ENCODE peak calls at places on chromosomes 11 and 22, in five cellular contexts. One of them, this sample, is unnamed.

GRCh38 chr11:130582994-130583393 is 134.5 kb downstream of the ADAMTS15 start:
- DNase-seq in H9: no peak
- DNase-seq in neuronal stem cell: no peak
- DNase-seq in mesenchymal stem cell: no peak
- DNase-seq in H1: no peak
- DNase-seq in this sample: no peak

GRCh38 chr11:32053151-32053550 is 37.7 kb upstream of the RCN1 start:
- DNase-seq in neuronal stem cell: no peak
- DNase-seq in H1: no peak
- DNase-seq in mesenchymal stem cell: no peak
- DNase-seq in H9: no peak
- DNase-seq in this sample: no peak

GRCh38 chr11:47274495-47275235 is 4.7 kb downstream of the MADD start:
- DNase-seq in H9: no peak
- DNase-seq in mesenchymal stem cell: no peak
- DNase-seq in H1: no peak
- DNase-seq in neuronal stem cell: no peak
- DNase-seq in this sample: no peak

GRCh38 chr11:132234878-132235277 is 864.5 kb downstream of the NTM start:
- DNase-seq in neuronal stem cell: no peak
- DNase-seq in mesenchymal stem cell: peak
- DNase-seq in H1: no peak
- DNase-seq in H9: no peak
- DNase-seq in this sample: no peak

GRCh38 chr11:125451400-125452124 is 44.5 kb downstream of the FEZ1 start:
- DNase-seq in H9: peak
- DNase-seq in H1: no peak
- DNase-seq in mesenchymal stem cell: peak
- DNase-seq in neuronal stem cell: peak
- DNase-seq in this sample: no peak

GRCh38 chr11:27700351-27701261 is at the start of gene BDNF:
- DNase-seq in H9: peak
- DNase-seq in neuronal stem cell: peak
- DNase-seq in mesenchymal stem cell: peak
- DNase-seq in H1: no peak
- DNase-seq in this sample: no peak

GRCh38 chr11:123483058-123483457 is 53.0 kb downstream of the GRAMD1B start:
- DNase-seq in mesenchymal stem cell: no peak
- DNase-seq in H1: no peak
- DNase-seq in neuronal stem cell: no peak
- DNase-seq in H9: no peak
- DNase-seq in this sample: peak

GRCh38 chr11:123218451-123218850 is 23.4 kb upstream of the CLMP start:
- DNase-seq in mesenchymal stem cell: no peak
- DNase-seq in H1: no peak
- DNase-seq in H9: no peak
- DNase-seq in neuronal stem cell: no peak
- DNase-seq in this sample: peak

GRCh38 chr22:44684506-44685383 is 17.3 kb upstream of the PRR5 start:
- DNase-seq in mesenchymal stem cell: peak
- DNase-seq in neuronal stem cell: peak
- DNase-seq in H9: peak
- DNase-seq in H1: peak
- DNase-seq in this sample: peak

GRCh38 chr11:64661146-64661545 is 61.9 kb downstream of the NRXN2 start:
- DNase-seq in H1: no peak
- DNase-seq in H9: no peak
- DNase-seq in neuronal stem cell: no peak
- DNase-seq in mesenchymal stem cell: peak
- DNase-seq in this sample: peak

GRCh38 chr22:21690401-21690801 is 24.6 kb downstream of the PPIL2 start:
- DNase-seq in H1: no peak
- DNase-seq in neuronal stem cell: no peak
- DNase-seq in mesenchymal stem cell: no peak
- DNase-seq in H9: no peak
- DNase-seq in this sample: no peak

GRCh38 chr11:119795231-119795630 is 66.2 kb upstream of the NECTIN1 start:
- DNase-seq in neuronal stem cell: no peak
- DNase-seq in mesenchymal stem cell: no peak
- DNase-seq in H9: no peak
- DNase-seq in H1: no peak
- DNase-seq in this sample: no peak

GRCh38 chr11:99423435-99423983 is 402.8 kb downstream of the CNTN5 start:
- DNase-seq in neuronal stem cell: no peak
- DNase-seq in mesenchymal stem cell: no peak
- DNase-seq in H1: no peak
- DNase-seq in H9: peak
- DNase-seq in this sample: no peak

GRCh38 chr11:80637011-80637410 is 1196.2 kb upstream of the TENM4 start:
- DNase-seq in mesenchymal stem cell: no peak
- DNase-seq in H9: no peak
- DNase-seq in neuronal stem cell: no peak
- DNase-seq in H1: no peak
- DNase-seq in this sample: no peak

GRCh38 chr11:124783002-124783401 is 17.2 kb downstream of the MSANTD2 start:
- DNase-seq in mesenchymal stem cell: no peak
- DNase-seq in H9: no peak
- DNase-seq in neuronal stem cell: no peak
- DNase-seq in H1: no peak
- DNase-seq in this sample: no peak

GRCh38 chr11:65446446-65447277 is 24.1 kb downstream of the NEAT1 start:
- DNase-seq in H1: no peak
- DNase-seq in mesenchymal stem cell: no peak
- DNase-seq in neuronal stem cell: no peak
- DNase-seq in H9: no peak
- DNase-seq in this sample: peak

GRCh38 chr11:17743026-17743807 is 8.6 kb downstream of the KCNC1 start:
- DNase-seq in H9: no peak
- DNase-seq in mesenchymal stem cell: no peak
- DNase-seq in H1: no peak
- DNase-seq in neuronal stem cell: no peak
- DNase-seq in this sample: no peak

DNA sequence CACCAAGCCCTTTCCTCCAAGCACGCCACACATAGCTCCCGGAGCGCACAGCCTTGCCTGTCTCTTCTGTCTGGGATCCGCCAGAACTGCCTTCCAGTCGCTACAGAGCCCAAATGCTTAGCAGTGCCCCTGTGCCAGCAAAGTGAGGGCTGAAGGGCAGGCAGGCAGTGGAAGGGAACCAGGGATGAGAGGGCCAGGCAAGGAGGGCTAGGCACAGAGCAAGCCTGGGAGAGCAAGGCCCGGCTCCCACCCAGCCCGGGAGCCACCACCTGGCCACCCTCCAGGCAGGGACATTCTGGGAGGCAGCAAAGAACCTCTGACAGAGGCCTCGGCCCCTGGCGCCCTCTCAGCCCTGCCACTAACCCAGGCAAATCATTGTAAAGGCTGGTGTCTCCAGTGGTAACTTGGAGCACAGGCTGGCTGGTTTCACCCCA is 32.5 kb downstream of the PPP2R1B start:
- DNase-seq in H9: no peak
- DNase-seq in neuronal stem cell: no peak
- DNase-seq in H1: no peak
- DNase-seq in mesenchymal stem cell: no peak
- DNase-seq in this sample: no peak
- H2BK12ac ChIP-seq in H9: no peak
- H2BK12ac ChIP-seq in neuronal stem cell: no peak
- H2BK12ac ChIP-seq in H1: peak
- H2BK12ac ChIP-seq in mesenchymal stem cell: peak
- H2BK12ac ChIP-seq in this sample: peak

GRCh38 chr11:85710912-85711311 is 24.9 kb upstream of the CCDC89 start:
- DNase-seq in H1: no peak
- DNase-seq in neuronal stem cell: no peak
- DNase-seq in H9: no peak
- DNase-seq in mesenchymal stem cell: no peak
- DNase-seq in this sample: no peak
- H3K14ac ChIP-seq in H1: no peak
- H3K14ac ChIP-seq in neuronal stem cell: no peak
- H3K14ac ChIP-seq in H9: no peak
- H3K14ac ChIP-seq in mesenchymal stem cell: no peak
- H3K14ac ChIP-seq in this sample: no peak

DNA sequence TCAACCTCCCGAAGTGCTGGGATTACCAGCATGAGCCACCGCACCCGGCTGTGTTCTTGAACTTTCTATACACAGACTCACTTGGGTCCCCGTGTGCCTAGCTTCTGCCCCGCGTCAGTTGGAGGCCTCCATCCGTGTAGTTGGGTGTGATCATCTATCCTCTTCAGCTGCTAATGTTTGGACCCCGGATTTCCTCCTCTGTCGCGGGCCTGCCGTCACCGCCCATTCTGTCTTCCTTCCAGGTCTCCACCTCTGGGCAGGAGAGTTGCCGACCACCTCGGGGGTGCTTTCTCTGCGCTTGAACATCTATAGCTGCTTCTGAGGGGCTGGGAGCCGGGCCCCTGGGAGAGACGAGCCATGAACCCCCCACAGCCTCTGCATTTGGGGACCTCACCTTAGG is 5.5 kb downstream of the CDC42EP1 start:
- DNase-seq in mesenchymal stem cell: no peak
- DNase-seq in neuronal stem cell: no peak
- DNase-seq in H9: no peak
- DNase-seq in H1: no peak
- DNase-seq in this sample: no peak
- H3K27ac ChIP-seq in mesenchymal stem cell: no peak
- H3K27ac ChIP-seq in neuronal stem cell: no peak
- H3K27ac ChIP-seq in H9: no peak
- H3K27ac ChIP-seq in H1: no peak
- H3K27ac ChIP-seq in this sample: no peak

GRCh38 chr11:126839496-126839895 is 161.1 kb downstream of the KIRREL3 start:
- DNase-seq in H1: no peak
- DNase-seq in neuronal stem cell: no peak
- DNase-seq in mesenchymal stem cell: no peak
- DNase-seq in H9: no peak
- DNase-seq in this sample: no peak
- H2BK12ac ChIP-seq in H1: no peak
- H2BK12ac ChIP-seq in neuronal stem cell: no peak
- H2BK12ac ChIP-seq in mesenchymal stem cell: no peak
- H2BK12ac ChIP-seq in H9: no peak
- H2BK12ac ChIP-seq in this sample: no peak

GRCh38 chr11:133718238-133718637 is 127.1 kb downstream of the SPATA19 start:
- DNase-seq in H9: no peak
- DNase-seq in mesenchymal stem cell: no peak
- DNase-seq in neuronal stem cell: no peak
- DNase-seq in H1: no peak
- DNase-seq in this sample: peak

GRCh38 chr11:133714471-133715375 is 130.6 kb downstream of the SPATA19 start:
- DNase-seq in H9: no peak
- DNase-seq in mesenchymal stem cell: no peak
- DNase-seq in H1: no peak
- DNase-seq in neuronal stem cell: no peak
- DNase-seq in this sample: no peak

GRCh38 chr11:133720951-133721350 is 124.4 kb downstream of the SPATA19 start:
- DNase-seq in H1: no peak
- DNase-seq in mesenchymal stem cell: no peak
- DNase-seq in neuronal stem cell: no peak
- DNase-seq in H9: no peak
- DNase-seq in this sample: no peak

GRCh38 chr11:133719532-133720235 is 125.6 kb downstream of the SPATA19 start:
- DNase-seq in mesenchymal stem cell: no peak
- DNase-seq in neuronal stem cell: no peak
- DNase-seq in H9: no peak
- DNase-seq in H1: no peak
- DNase-seq in this sample: no peak

DNA sequence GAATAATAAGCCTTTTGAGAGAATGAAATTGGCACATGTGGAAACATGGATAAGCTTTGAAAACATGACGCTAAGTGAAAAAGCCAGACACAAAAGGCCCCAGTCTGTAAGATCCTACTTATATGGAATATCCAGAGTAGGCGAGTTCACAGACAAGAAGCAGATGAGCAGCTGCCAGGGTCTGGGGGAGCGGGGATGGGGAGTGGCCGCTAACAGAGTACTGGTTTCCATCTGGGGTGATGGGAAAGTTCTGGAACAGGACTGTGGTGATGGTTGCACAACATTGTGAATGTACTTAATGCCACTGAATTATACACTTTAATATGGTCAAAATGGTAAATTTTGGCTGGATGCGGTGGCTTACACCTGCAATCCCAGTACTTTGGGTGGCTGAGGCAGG is 126.5 kb downstream of the SPATA19 start:
- DNase-seq in H9: no peak
- DNase-seq in neuronal stem cell: no peak
- DNase-seq in H1: no peak
- DNase-seq in mesenchymal stem cell: no peak
- DNase-seq in this sample: no peak
- H3K14ac ChIP-seq in H9: no peak
- H3K14ac ChIP-seq in neuronal stem cell: no peak
- H3K14ac ChIP-seq in H1: no peak
- H3K14ac ChIP-seq in mesenchymal stem cell: no peak
- H3K14ac ChIP-seq in this sample: peak

DNA sequence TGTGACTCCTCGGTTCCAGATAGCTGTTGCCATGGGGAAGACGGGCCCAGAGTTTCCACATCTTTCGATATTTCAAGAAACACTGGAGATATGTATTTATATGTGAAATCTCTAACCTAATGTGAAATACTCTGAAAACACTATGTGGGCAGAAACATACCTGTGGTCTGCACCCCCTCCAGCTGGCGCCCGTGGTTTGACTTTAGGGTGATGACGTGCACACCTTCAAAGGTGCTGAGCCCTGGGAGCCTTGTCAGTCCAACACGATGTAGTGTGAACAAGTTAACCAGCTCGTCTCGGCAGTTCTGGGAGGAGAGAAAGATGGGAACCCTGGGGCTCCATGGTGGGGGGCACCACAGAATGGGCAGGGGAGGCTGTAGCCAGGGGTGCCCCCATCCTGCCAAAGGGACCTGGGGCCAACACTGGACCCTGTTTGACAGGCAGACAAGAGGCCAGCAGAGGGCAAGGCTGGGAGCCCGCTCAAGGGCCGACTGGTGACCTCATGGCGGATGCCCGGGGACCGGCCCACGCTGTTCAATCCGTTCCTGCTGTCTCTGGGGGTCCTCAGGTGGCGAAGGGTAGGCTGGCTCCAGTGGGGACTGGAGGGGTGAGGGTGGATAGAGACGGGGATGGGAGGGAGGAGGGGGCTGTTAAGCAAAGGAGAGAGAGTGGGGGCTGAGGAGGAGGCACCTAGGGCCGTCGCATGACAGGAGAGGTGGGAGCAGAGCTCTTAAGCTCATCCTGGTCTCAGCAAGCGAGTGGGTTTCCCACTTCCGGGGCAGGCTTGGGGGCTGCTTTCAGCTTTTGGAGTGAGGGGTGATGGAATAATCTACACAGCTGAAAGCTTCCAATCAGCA is 43.8 kb downstream of the TRIOBP start:
- DNase-seq in H1: no peak
- DNase-seq in H9: no peak
- DNase-seq in neuronal stem cell: no peak
- DNase-seq in mesenchymal stem cell: no peak
- DNase-seq in this sample: no peak
- H3K27ac ChIP-seq in H1: no peak
- H3K27ac ChIP-seq in H9: no peak
- H3K27ac ChIP-seq in neuronal stem cell: no peak
- H3K27ac ChIP-seq in mesenchymal stem cell: peak
- H3K27ac ChIP-seq in this sample: peak

GRCh38 chr22:47474464-47474863 is 712.0 kb downstream of the TBC1D22A start:
- DNase-seq in neuronal stem cell: no peak
- DNase-seq in mesenchymal stem cell: no peak
- DNase-seq in H9: no peak
- DNase-seq in H1: no peak
- DNase-seq in this sample: no peak
- H2BK12ac ChIP-seq in neuronal stem cell: no peak
- H2BK12ac ChIP-seq in mesenchymal stem cell: no peak
- H2BK12ac ChIP-seq in H9: no peak
- H2BK12ac ChIP-seq in H1: no peak
- H2BK12ac ChIP-seq in this sample: no peak

This sample was measured in trophoblast cell.